ENCODE peak calls at places on chromosomes 13 and 19, in five cellular contexts. D is spleen, X is GM23338, E is breast epithelium, M is esophagus muscularis mucosa. Q is an unnamed sample. For H3K4me1, the result is how much of the 10 kb centered on the place peaks cover.

GRCh38 chr13:97367427-97367826 is 66.5 kb upstream of the RAP2A start:
- DNase-seq in D (no peak), X (peak), E (peak), M (no peak), Q (no peak)

GRCh38 chr19:3655402-3656072 is 28.9 kb upstream of the CACTIN start:
- DNase-seq in D (no peak), X (no peak), E (no peak), M (no peak), Q (no peak)

GRCh38 chr13:20672772-20673171 is 30.7 kb upstream of the IL17D start:
- DNase-seq in D (no peak), X (no peak), E (no peak), M (no peak), Q (no peak)

GRCh38 chr13:38804536-38804935 is 117.7 kb downstream of the FREM2 start:
- DNase-seq in D (no peak), X (peak), E (no peak), M (no peak), Q (no peak)

GRCh38 chr19:19531951-19532805 is 3.5 kb downstream of the YJEFN3 start:
- DNase-seq in D (peak), X (peak), E (peak), M (no peak), Q (peak)

GRCh38 chr13:101576452-101576851 is 124.0 kb downstream of the ITGBL1 start:
- DNase-seq in D (no peak), X (no peak), E (no peak), M (no peak), Q (no peak)

GRCh38 chr19:41327499-41328156 is 17.7 kb downstream of the CCDC97 start:
- DNase-seq in D (peak), X (peak), E (peak), M (no peak), Q (peak)

GRCh38 chr13:43273362-43273761 is 250.0 kb downstream of the DNAJC15 start:
- DNase-seq in D (no peak), X (no peak), E (no peak), M (peak), Q (no peak)

GRCh38 chr19:10593820-10594637 is 6.9 kb upstream of the AP1M2 start:
- DNase-seq in D (peak), X (no peak), E (peak), M (no peak), Q (peak)

GRCh38 chr19:52748336-52748950 is 13.6 kb upstream of the ZNF611 start:
- DNase-seq in D (no peak), X (peak), E (no peak), M (no peak), Q (no peak)

GRCh38 chr13:31765441-31765840 is 26.1 kb downstream of the RXFP2 start:
- DNase-seq in D (no peak), X (no peak), E (no peak), M (no peak), Q (no peak)

GRCh38 chr13:97212540-97213146 is 9.5 kb upstream of the MBNL2 start:
- DNase-seq in D (no peak), X (peak), E (no peak), M (peak), Q (no peak)

GRCh38 chr19:57789288-57789687 is 19.8 kb downstream of the ZNF586 start:
- DNase-seq in D (no peak), X (no peak), E (no peak), M (no peak), Q (no peak)

GRCh38 chr13:92989301-92989700 is 237.3 kb upstream of the GPC6 start:
- DNase-seq in D (no peak), X (no peak), E (no peak), M (no peak), Q (no peak)

GRCh38 chr13:31119966-31120733 is 41.6 kb downstream of the HSPH1 start:
- DNase-seq in D (no peak), X (peak), E (no peak), M (peak), Q (no peak)

GRCh38 chr19:37899453-37899852 is 6.9 kb downstream of the WDR87 start:
- DNase-seq in D (no peak), X (no peak), E (no peak), M (no peak), Q (no peak)

GRCh38 chr19:37905936-37906867 is at the start of gene WDR87:
- DNase-seq in D (peak), X (peak), E (no peak), M (no peak), Q (peak)

GRCh38 chr19:37902668-37903067 is 3.7 kb downstream of the WDR87 start:
- DNase-seq in D (peak), X (peak), E (peak), M (peak), Q (peak)

GRCh38 chr19:37906868-37907734 is at the start of gene SIPA1L3:
- DNase-seq in D (peak), X (peak), E (peak), M (peak), Q (peak)

GRCh38 chr19:37903096-37903495 is 3.3 kb downstream of the WDR87 start:
- DNase-seq in D (peak), X (no peak), E (no peak), M (no peak), Q (no peak)
- TF ChIP-seq POLR2AphosphoS5 in D (no peak), X (no peak), E (no peak), M (no peak), Q (no peak)

GRCh38 chr19:45098521-45099464 is 5.8 kb downstream of the PPP1R37 start:
- DNase-seq in D (no peak), X (no peak), E (no peak), M (no peak), Q (no peak)
- H3K4me1 ChIP-seq in D (half or more), X (under half), E (half or more), M (half or more), Q (half or more)

GRCh38 chr13:32911506-32911905 is 104.7 kb upstream of the KL start:
- DNase-seq in D (no peak), X (peak), E (no peak), M (no peak), Q (no peak)
- TF ChIP-seq CTCF in D (no peak), X (peak), E (no peak), M (no peak), Q (no peak)

GRCh38 chr19:34363094-34363493 is 1.9 kb upstream of the GPI start:
- DNase-seq in D (no peak), X (peak), E (no peak), M (no peak), Q (no peak)

GRCh38 chr19:34363930-34364329 is 1.1 kb upstream of the GPI start:
- DNase-seq in D (no peak), X (no peak), E (no peak), M (no peak), Q (no peak)

GRCh38 chr19:34364462-34364829 is 550 bp upstream of the GPI start:
- DNase-seq in D (no peak), X (no peak), E (no peak), M (no peak), Q (no peak)

GRCh38 chr19:34365463-34366401 is 736 bp downstream of the GPI start:
- DNase-seq in D (peak), X (peak), E (no peak), M (no peak), Q (no peak)

DNA sequence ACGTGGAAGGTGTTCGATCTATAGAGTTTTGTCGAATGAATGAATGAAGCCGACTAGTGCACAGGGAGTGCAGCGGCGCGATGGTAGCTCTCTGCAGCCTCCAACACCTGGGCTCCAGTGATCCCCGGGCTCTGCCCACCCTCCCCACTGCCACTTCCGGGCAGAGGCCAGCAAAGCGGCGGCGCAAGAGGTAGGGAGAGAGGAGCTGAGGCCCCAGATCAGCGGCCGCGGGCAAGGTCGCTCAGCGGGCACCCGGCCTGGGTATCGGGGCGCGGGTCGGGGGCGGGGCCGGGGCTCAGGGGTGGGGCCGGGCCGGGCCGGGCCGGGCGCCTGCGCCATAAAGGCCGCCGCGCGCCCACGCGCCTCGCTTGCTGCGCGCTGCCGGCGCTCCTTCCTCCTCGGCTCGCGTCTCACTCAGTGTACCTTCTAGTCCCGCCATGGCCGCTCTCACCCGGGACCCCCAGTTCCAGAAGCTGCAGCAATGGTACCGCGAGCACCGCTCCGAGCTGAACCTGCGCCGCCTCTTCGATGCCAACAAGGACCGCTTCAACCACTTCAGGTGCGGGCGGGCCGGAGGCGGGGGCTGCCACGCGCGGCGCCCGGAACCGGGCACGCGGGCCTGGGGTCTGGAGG is at the start of gene GPI:
- DNase-seq in D (peak), X (peak), E (peak), M (no peak), Q (no peak)
- TF ChIP-seq POLR2AphosphoS5 in D (peak), X (peak), E (no peak), M (peak), Q (no peak)

GRCh38 chr19:8148410-8149231 is 771 bp downstream of the FBN3 start:
- DNase-seq in D (no peak), X (peak), E (no peak), M (no peak), Q (no peak)
- H3K4me1 ChIP-seq in D (under half), X (under half), E (under half), M (under half), Q (under half)

GRCh38 chr13:23923031-23923430 is 25.7 kb upstream of the C1QTNF9B start:
- DNase-seq in D (no peak), X (no peak), E (no peak), M (no peak), Q (no peak)

GRCh38 chr13:23918208-23918607 is 20.9 kb upstream of the C1QTNF9B start:
- DNase-seq in D (no peak), X (no peak), E (no peak), M (no peak), Q (no peak)

GRCh38 chr13:23919006-23919405 is 21.7 kb upstream of the C1QTNF9B start:
- DNase-seq in D (no peak), X (no peak), E (no peak), M (no peak), Q (no peak)

GRCh38 chr13:23922005-23922932 is 25.0 kb upstream of the C1QTNF9B start:
- DNase-seq in D (no peak), X (peak), E (no peak), M (no peak), Q (no peak)

DNA sequence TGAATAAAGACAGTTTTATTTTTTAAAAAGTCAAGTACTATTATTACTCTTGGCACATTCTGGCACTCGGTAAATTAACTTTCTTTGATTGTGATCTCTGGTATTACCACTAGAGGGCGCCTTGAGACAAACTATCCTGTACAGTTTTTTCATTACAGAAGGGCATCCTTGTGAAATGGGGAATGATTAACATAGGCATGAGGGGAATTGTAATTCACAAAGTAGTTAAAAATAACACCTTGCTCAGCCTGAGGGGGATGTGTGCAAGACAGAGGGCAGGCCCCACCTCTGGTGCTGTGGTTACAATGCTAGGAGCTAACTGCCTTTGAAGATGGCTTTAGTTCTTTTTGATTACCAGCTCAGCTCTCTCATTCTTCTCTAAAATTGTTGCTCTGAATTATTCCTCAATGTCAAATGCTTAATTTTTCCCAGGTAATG is 24.2 kb upstream of the C1QTNF9B start:
- DNase-seq in D (no peak), X (peak), E (no peak), M (no peak), Q (no peak)
- TF ChIP-seq CTCF in D (peak), X (peak), E (peak), M (peak), Q (peak)

GRCh38 chr19:1272423-1273262 is 2.7 kb upstream of the FAM174C start:
- DNase-seq in D (no peak), X (no peak), E (no peak), M (no peak), Q (no peak)
- TF ChIP-seq POLR2AphosphoS5 in D (no peak), X (no peak), E (no peak), M (no peak), Q (no peak)

Q was measured in suprapubic skin.